ENCODE peak calls at places on chromosomes 5 and 9, in ten cellular contexts. Z is hippocampal formation; T is AG08396; Q is HEK293T; N is activated CD4-positive, CD25-positive, alpha-beta regulatory T cell; G is hypothalamus; K is activated gamma-delta T cell treated with Interleukin-2 at 50 U/mL for 16 hours; R is SK-N-DZ; W is frontal cortex; B is HT1080. O is an unnamed sample.

GRCh38 chr5:102759289-102759688 is 4.2 kb downstream of the PAM start:
- DNase-seq in Z (no peak), T (no peak), Q (no peak), N (no peak), G (no peak), K (no peak), R (no peak), W (no peak), B (no peak), O (no peak)

GRCh38 chr5:50958852-50959457 is 292.5 kb downstream of the PARP8 start:
- DNase-seq in Z (peak), T (peak), Q (peak), N (no peak), G (no peak), K (no peak), R (peak), W (no peak), B (peak), O (no peak)

GRCh38 chr9:129111762-129112151 is 542 bp downstream of the PTPA start:
- DNase-seq in Z (peak), T (peak), Q (peak), N (peak), G (no peak), K (peak), R (no peak), W (no peak), B (peak), O (peak)

GRCh38 chr5:59709833-59710232 is 183.7 kb downstream of the PDE4D start:
- DNase-seq in Z (no peak), T (peak), Q (no peak), N (no peak), G (no peak), K (no peak), R (no peak), W (no peak), B (peak), O (no peak)

GRCh38 chr5:57753446-57753845 is 270.8 kb upstream of the ACTBL2 start:
- DNase-seq in Z (no peak), T (no peak), Q (no peak), N (no peak), G (no peak), K (no peak), R (no peak), W (no peak), B (no peak), O (no peak)

GRCh38 chr9:89978185-89978584 is 373.4 kb downstream of the GADD45G start:
- DNase-seq in Z (no peak), T (peak), Q (peak), N (no peak), G (no peak), K (no peak), R (no peak), W (no peak), B (peak), O (no peak)

GRCh38 chr5:121691478-121691877 is 160.2 kb upstream of the FTMT start:
- DNase-seq in Z (no peak), T (no peak), Q (peak), N (no peak), G (no peak), K (no peak), R (peak), W (no peak), B (no peak), O (no peak)

GRCh38 chr9:6632516-6633328 is 12.8 kb downstream of the GLDC start:
- DNase-seq in Z (no peak), T (no peak), Q (no peak), N (no peak), G (no peak), K (no peak), R (no peak), W (no peak), B (no peak), O (no peak)

GRCh38 chr9:85994191-85994590 is 53.2 kb downstream of the NAA35 start:
- DNase-seq in Z (no peak), T (no peak), Q (no peak), N (no peak), G (no peak), K (no peak), R (no peak), W (no peak), B (no peak), O (no peak)

GRCh38 chr5:38157024-38157423 is 101.3 kb upstream of the EGFLAM start:
- DNase-seq in Z (no peak), T (no peak), Q (no peak), N (no peak), G (no peak), K (no peak), R (no peak), W (no peak), B (no peak), O (no peak)

GRCh38 chr5:136036991-136037705 is 8.4 kb downstream of the TGFBI start:
- DNase-seq in Z (no peak), T (no peak), Q (no peak), N (no peak), G (no peak), K (no peak), R (no peak), W (no peak), B (peak), O (no peak)

GRCh38 chr5:38329132-38329715 is 70.9 kb downstream of the EGFLAM start:
- DNase-seq in Z (no peak), T (no peak), Q (no peak), N (no peak), G (no peak), K (no peak), R (no peak), W (no peak), B (peak), O (no peak)

GRCh38 chr9:96031366-96031824 is 155.9 kb downstream of the ERCC6L2 start:
- DNase-seq in Z (no peak), T (no peak), Q (no peak), N (no peak), G (peak), K (no peak), R (no peak), W (no peak), B (no peak), O (no peak)

GRCh38 chr5:134114886-134115805 is 665 bp downstream of the TCF7 start:
- DNase-seq in Z (no peak), T (peak), Q (peak), N (peak), G (no peak), K (peak), R (no peak), W (no peak), B (no peak), O (no peak)

GRCh38 chr5:119120893-119121292 is 50.0 kb downstream of the DMXL1 start:
- DNase-seq in Z (no peak), T (no peak), Q (no peak), N (no peak), G (no peak), K (no peak), R (no peak), W (no peak), B (no peak), O (no peak)

GRCh38 chr5:140480310-140481014 is 67.0 kb upstream of the EIF4EBP3 start:
- DNase-seq in Z (no peak), T (no peak), Q (no peak), N (no peak), G (no peak), K (no peak), R (no peak), W (no peak), B (no peak), O (no peak)

GRCh38 chr5:157470616-157471015 is 10.6 kb downstream of the NIPAL4 start:
- DNase-seq in Z (no peak), T (no peak), Q (no peak), N (no peak), G (no peak), K (no peak), R (no peak), W (no peak), B (no peak), O (no peak)

GRCh38 chr5:107478068-107478641 is 192.6 kb downstream of the EFNA5 start:
- DNase-seq in Z (no peak), T (no peak), Q (no peak), N (no peak), G (no peak), K (no peak), R (no peak), W (no peak), B (no peak), O (no peak)

GRCh38 chr5:10645146-10645545 is 81.3 kb downstream of the ANKRD33B start:
- DNase-seq in Z (no peak), T (no peak), Q (no peak), N (no peak), G (no peak), K (no peak), R (no peak), W (no peak), B (peak), O (no peak)

GRCh38 chr5:57650360-57651069 is 167.9 kb upstream of the ACTBL2 start:
- DNase-seq in Z (no peak), T (peak), Q (peak), N (no peak), G (no peak), K (no peak), R (peak), W (no peak), B (peak), O (no peak)

GRCh38 chr9:69175488-69175872 is 1.4 kb downstream of the TJP2 start:
- DNase-seq in Z (no peak), T (no peak), Q (no peak), N (no peak), G (no peak), K (no peak), R (no peak), W (no peak), B (no peak), O (no peak)

GRCh38 chr5:112931473-112931872 is 9.4 kb upstream of the REEP5 start:
- DNase-seq in Z (no peak), T (no peak), Q (no peak), N (no peak), G (no peak), K (no peak), R (peak), W (no peak), B (no peak), O (no peak)